ENCODE peak calls at places on chromosome 9, in ten cellular contexts. G is stomach, J is OCI-LY7, S is lung, N is colonic mucosa, E is fibroblast of lung, L is psoas muscle, X is right lobe of liver, P is MM.1S, B is pancreas. I is an unnamed sample.

GRCh38 chr9:91865041-91865440 is 85.0 kb downstream of the ROR2 start:
- DNase-seq in L (no peak), N (no peak), G (no peak), S (no peak), P (no peak), X (no peak), E (peak; percentile 14), B (no peak), J (no peak), I (no peak)

GRCh38 chr9:77188242-77188641 is 10.9 kb downstream of the VPS13A start:
- DNase-seq in G (no peak), X (no peak), J (no peak), B (no peak), E (no peak), N (no peak), L (no peak), S (no peak), P (no peak), I (no peak)

GRCh38 chr9:137198748-137199276 is 1.7 kb downstream of the TPRN start:
- DNase-seq in L (no peak), N (peak; percentile 61), J (no peak), E (no peak), B (no peak), X (no peak), S (no peak), G (peak; percentile 38), P (no peak), I (no peak)

GRCh38 chr9:89661956-89662717 is 57.3 kb downstream of the GADD45G start:
- DNase-seq in S (peak; percentile 98), J (no peak), E (peak; percentile 96), P (no peak), G (peak; percentile 99), X (peak; percentile 99), L (peak; percentile 98), N (peak; percentile 100), B (peak; percentile 100), I (peak; percentile 97)

GRCh38 chr9:70517926-70518325 is 103.5 kb upstream of the KLF9 start:
- DNase-seq in B (no peak), J (no peak), S (no peak), P (no peak), N (no peak), X (no peak), G (no peak), E (no peak), L (no peak), I (no peak)

GRCh38 chr9:32502996-32503395 is 23.0 kb downstream of the RIGI start:
- DNase-seq in L (no peak), X (no peak), N (no peak), B (no peak), G (no peak), S (no peak), J (no peak), P (no peak), E (no peak), I (no peak)

GRCh38 chr9:109812818-109813281 is 32.9 kb downstream of the PALM2AKAP2 start:
- DNase-seq in X (no peak), N (no peak), G (no peak), J (no peak), E (no peak), L (no peak), B (no peak), S (no peak), P (no peak), I (no peak)

GRCh38 chr9:114606068-114606467 is 5.0 kb upstream of the TMEM268 start:
- DNase-seq in E (peak; percentile 19), G (no peak), N (no peak), P (no peak), X (no peak), S (no peak), J (peak; percentile 66), B (no peak), L (no peak), I (no peak)

GRCh38 chr9:89817186-89817960 is 212.6 kb downstream of the GADD45G start:
- DNase-seq in E (no peak), S (no peak), L (no peak), P (no peak), N (no peak), J (no peak), B (no peak), X (no peak), G (no peak), I (no peak)

GRCh38 chr9:127949827-127950512 is 12.3 kb upstream of the DPM2 start:
- DNase-seq in P (no peak), G (no peak), X (no peak), L (no peak), N (no peak), E (no peak), B (peak; percentile 64), J (no peak), S (no peak), I (no peak)

GRCh38 chr9:105421154-105421553 is 26.7 kb upstream of the FSD1L start:
- DNase-seq in S (no peak), J (no peak), B (no peak), N (no peak), L (no peak), X (no peak), P (no peak), E (no peak), G (no peak), I (no peak)

GRCh38 chr9:27398982-27399653 is 102.2 kb upstream of the EQTN start:
- DNase-seq in N (no peak), J (no peak), B (no peak), S (no peak), X (no peak), L (no peak), P (no peak), G (no peak), E (no peak), I (no peak)

GRCh38 chr9:133340916-133341315 is 4.9 kb upstream of the SURF6 start:
- DNase-seq in B (peak; percentile 56), P (no peak), G (no peak), J (no peak), E (no peak), X (no peak), L (no peak), S (no peak), N (no peak), I (no peak)

GRCh38 chr9:98943682-98944129 is at the start of gene COL15A1:
- DNase-seq in X (no peak), E (peak; percentile 33), N (no peak), S (no peak), P (no peak), J (no peak), L (peak; percentile 42), B (peak; percentile 61), G (no peak), I (no peak)

GRCh38 chr9:127283917-127284316 is 19.3 kb downstream of the GARNL3 start:
- DNase-seq in J (peak; percentile 43), G (no peak), P (no peak), X (no peak), L (peak; percentile 28), E (peak; percentile 29), S (no peak), B (no peak), N (peak; percentile 21), I (peak; percentile 59)

GRCh38 chr9:25678147-25678666 is at the start of gene TUSC1:
- DNase-seq in S (peak; percentile 86), P (peak; percentile 52), X (peak; percentile 92), N (peak; percentile 88), G (peak; percentile 75), E (peak; percentile 73), L (peak; percentile 88), J (no peak), B (peak; percentile 93), I (peak; percentile 83)

GRCh38 chr9:33458444-33458843 is 11.1 kb upstream of the AQP3 start:
- DNase-seq in N (no peak), B (no peak), E (peak; percentile 40), P (peak; percentile 41), J (peak; percentile 52), L (no peak), X (no peak), S (peak; percentile 41), G (peak; percentile 44), I (no peak)

GRCh38 chr9:2403701-2404100 is 217.9 kb upstream of the VLDLR start:
- DNase-seq in P (no peak), E (peak; percentile 23), N (no peak), J (no peak), G (no peak), S (no peak), X (no peak), B (no peak), L (no peak), I (no peak)
- H3K9me3 ChIP-seq in P (no peaks in the 10 kb centered on the region), E (no peaks in the 10 kb centered on the region), N (no peaks in the 10 kb centered on the region), J (no peaks in the 10 kb centered on the region), G (peaks cover 4% of the 10 kb centered on the region), S (peaks cover 5% of the 10 kb centered on the region), X (no peaks in the 10 kb centered on the region), B (no peaks in the 10 kb centered on the region), L (no peaks in the 10 kb centered on the region), I (no peaks in the 10 kb centered on the region)

GRCh38 chr9:122463828-122464632 is 13.7 kb downstream of the OR1J1 start:
- DNase-seq in N (no peak), J (peak; percentile 47), E (no peak), L (no peak), P (peak; percentile 81), B (no peak), S (no peak), G (no peak), X (no peak), I (no peak)
- TF ChIP-seq CTCF in N (no peak), J (peak; percentile 71), E (no peak), L (no peak), P (peak; percentile 66), B (no peak), S (no peak), G (no peak), X (no peak), I (no peak)

GRCh38 chr9:13186091-13186490 is 93.4 kb downstream of the MPDZ start:
- DNase-seq in N (no peak), J (no peak), X (no peak), S (no peak), B (no peak), P (no peak), L (no peak), E (peak; percentile 50), G (no peak), I (no peak)

GRCh38 chr9:13190040-13190439 is 89.5 kb downstream of the MPDZ start:
- DNase-seq in E (no peak), J (no peak), L (no peak), P (no peak), X (peak; percentile 87), G (no peak), B (no peak), S (no peak), N (no peak), I (no peak)

GRCh38 chr9:13181652-13182051 is 97.8 kb downstream of the MPDZ start:
- DNase-seq in S (no peak), G (no peak), E (peak; percentile 50), J (no peak), L (no peak), N (no peak), B (no peak), P (no peak), X (no peak), I (no peak)

GRCh38 chr9:13189362-13189761 is 90.1 kb downstream of the MPDZ start:
- DNase-seq in P (no peak), J (no peak), B (no peak), N (no peak), E (no peak), G (no peak), S (no peak), L (no peak), X (no peak), I (no peak)

GRCh38 chr9:13186774-13187173 is 92.7 kb downstream of the MPDZ start:
- DNase-seq in N (no peak), B (no peak), L (no peak), P (no peak), E (no peak), G (no peak), X (no peak), S (no peak), J (no peak), I (no peak)
- H3K4me3 ChIP-seq in N (no peak overlapping the region), B (no peak overlapping the region), L (no peak overlapping the region), P (no peak overlapping the region), E (no peak overlapping the region), G (peak overlapping the region; percentile 17), X (peak overlapping the region; percentile 37), S (no peak overlapping the region), J (no peak overlapping the region), I (no peak overlapping the region)

GRCh38 chr9:131053896-131054295 is 42.4 kb upstream of the AIF1L start:
- DNase-seq in S (no peak), N (no peak), B (no peak), E (no peak), X (no peak), G (no peak), P (no peak), J (no peak), L (no peak), I (no peak)
- H3K9me3 ChIP-seq in S (no peaks in the 10 kb centered on the region), N (no peaks in the 10 kb centered on the region), B (no peaks in the 10 kb centered on the region), E (no peaks in the 10 kb centered on the region), X (no peaks in the 10 kb centered on the region), G (no peaks in the 10 kb centered on the region), P (no peaks in the 10 kb centered on the region), J (no peaks in the 10 kb centered on the region), L (no peaks in the 10 kb centered on the region), I (no peaks in the 10 kb centered on the region)